ENCODE peak calls at places on chromosomes 2 and 18, in four cellular contexts. A is fibroblast of lung, C is mesendoderm, K is pancreas. M is an unnamed sample.

GRCh38 chr2:216696751-216697560 is 1.6 kb upstream of the IGFBP5 start:
- DNase-seq in A (peak), C (peak), K (no peak), M (no peak)

GRCh38 chr2:138271467-138271866 is 230.1 kb upstream of the SPOPL start:
- DNase-seq in A (no peak), C (peak), K (no peak), M (no peak)

GRCh38 chr2:205889073-205889472 is 196.9 kb downstream of the INO80D start:
- DNase-seq in A (peak), C (no peak), K (no peak), M (no peak)

GRCh38 chr2:131045286-131045924 is 47.9 kb downstream of the FAM168B start:
- DNase-seq in A (no peak), C (no peak), K (no peak), M (peak)

GRCh38 chr2:220956429-220956828 is 615.7 kb downstream of the EPHA4 start:
- DNase-seq in A (no peak), C (no peak), K (no peak), M (no peak)

GRCh38 chr2:54289942-54290702 is 34.1 kb upstream of the TSPYL6 start:
- DNase-seq in A (no peak), C (no peak), K (no peak), M (peak)

GRCh38 chr2:98751748-98752147 is 20.8 kb upstream of the MGAT4A start:
- DNase-seq in A (no peak), C (no peak), K (no peak), M (no peak)

GRCh38 chr2:124704056-124704644 is 679.1 kb downstream of the CNTNAP5 start:
- DNase-seq in A (no peak), C (no peak), K (no peak), M (peak)

GRCh38 chr2:137521653-137522052 is 442.6 kb upstream of the HNMT start:
- DNase-seq in A (no peak), C (no peak), K (no peak), M (no peak)

GRCh38 chr2:142130111-142131015 is 453 bp downstream of the LRP1B start:
- DNase-seq in A (peak), C (peak), K (peak), M (peak)

GRCh38 chr2:46954951-46955571 is 39.5 kb upstream of the MCFD2 start:
- DNase-seq in A (peak), C (peak), K (peak), M (no peak)

GRCh38 chr2:197030090-197030489 is 103.6 kb upstream of the PGAP1 start:
- DNase-seq in A (no peak), C (no peak), K (no peak), M (no peak)

GRCh38 chr2:197033222-197033621 is 106.7 kb upstream of the PGAP1 start:
- DNase-seq in A (no peak), C (no peak), K (no peak), M (no peak)

GRCh38 chr2:197034969-197035368 is 108.5 kb upstream of the PGAP1 start:
- DNase-seq in A (no peak), C (no peak), K (no peak), M (no peak)

GRCh38 chr2:197034292-197034691 is 107.8 kb upstream of the PGAP1 start:
- DNase-seq in A (no peak), C (no peak), K (no peak), M (no peak)

GRCh38 chr2:197031805-197032204 is 105.3 kb upstream of the PGAP1 start:
- DNase-seq in A (no peak), C (no peak), K (no peak), M (no peak)
- H3K4me3 ChIP-seq in A (no peak), C (no peak), K (no peak), M (no peak)

DNA sequence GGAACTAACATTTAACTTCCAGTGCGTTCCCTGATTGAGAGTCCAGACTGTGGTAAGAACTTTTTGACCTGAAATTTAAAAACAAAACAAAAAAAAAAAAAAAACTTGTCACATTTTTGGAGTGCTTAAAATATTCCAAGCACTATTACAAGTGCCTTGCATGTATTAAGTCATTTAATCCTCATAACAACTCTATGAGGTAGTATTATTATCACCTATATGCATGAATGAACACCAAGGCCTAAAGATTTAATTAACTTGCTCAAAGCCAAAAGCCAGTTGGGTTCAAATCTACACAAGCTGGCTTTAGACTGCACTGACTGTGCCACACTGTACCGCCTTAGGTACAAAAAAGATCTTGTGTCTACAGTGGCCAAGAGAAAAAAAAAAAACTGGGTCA is 35.2 kb downstream of the METTL4 start:
- DNase-seq in A (peak), C (peak), K (no peak), M (no peak)
- H3K4me3 ChIP-seq in A (no peak), C (no peak), K (no peak), M (no peak)

DNA sequence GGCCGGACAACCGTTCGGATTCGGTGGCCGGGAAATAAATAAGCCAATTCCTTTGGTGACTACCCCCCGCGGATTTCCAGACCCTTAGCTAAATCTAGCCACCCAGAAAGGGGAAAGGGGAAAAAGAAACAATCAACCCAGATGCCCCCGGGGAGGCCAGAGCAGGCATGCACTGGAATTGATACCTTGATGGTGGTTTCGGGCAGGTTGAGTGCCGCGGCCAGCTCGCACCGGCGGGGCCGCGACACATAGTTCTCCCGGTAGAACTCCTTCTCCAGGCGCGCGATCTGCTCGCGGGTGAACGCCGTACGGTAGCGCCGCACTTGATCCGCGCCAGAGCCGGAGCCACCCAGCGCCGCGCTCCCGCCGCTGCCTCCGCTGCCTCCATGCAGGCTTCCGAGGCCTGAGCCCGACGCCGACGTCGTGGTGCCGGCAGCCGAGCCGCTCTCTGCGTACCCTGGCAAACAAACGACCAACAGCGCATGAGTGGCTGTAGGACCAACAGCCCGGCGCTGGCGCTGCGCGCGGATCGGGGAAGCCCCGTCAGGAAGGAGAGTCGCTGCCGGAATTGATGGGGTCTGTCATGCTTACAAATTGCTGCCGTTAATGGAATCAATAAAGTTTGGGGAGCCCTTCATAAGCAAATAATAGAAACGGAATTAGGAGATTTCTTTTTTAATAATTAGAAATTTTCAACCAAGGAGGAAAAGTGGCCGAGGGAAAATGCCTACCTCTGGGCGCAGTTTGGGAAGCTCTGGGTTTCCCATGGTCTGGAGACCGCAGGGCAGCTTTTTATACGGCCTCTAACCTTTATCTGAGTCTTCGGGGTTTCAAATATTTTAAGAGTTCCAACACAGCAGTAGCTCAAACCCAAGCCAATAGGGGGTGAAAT is 1.5 kb downstream of the EVX2 start:
- DNase-seq in A (no peak), C (peak), K (no peak), M (peak)
- H3K4me3 ChIP-seq in A (no peak), C (no peak), K (no peak), M (no peak)

DNA sequence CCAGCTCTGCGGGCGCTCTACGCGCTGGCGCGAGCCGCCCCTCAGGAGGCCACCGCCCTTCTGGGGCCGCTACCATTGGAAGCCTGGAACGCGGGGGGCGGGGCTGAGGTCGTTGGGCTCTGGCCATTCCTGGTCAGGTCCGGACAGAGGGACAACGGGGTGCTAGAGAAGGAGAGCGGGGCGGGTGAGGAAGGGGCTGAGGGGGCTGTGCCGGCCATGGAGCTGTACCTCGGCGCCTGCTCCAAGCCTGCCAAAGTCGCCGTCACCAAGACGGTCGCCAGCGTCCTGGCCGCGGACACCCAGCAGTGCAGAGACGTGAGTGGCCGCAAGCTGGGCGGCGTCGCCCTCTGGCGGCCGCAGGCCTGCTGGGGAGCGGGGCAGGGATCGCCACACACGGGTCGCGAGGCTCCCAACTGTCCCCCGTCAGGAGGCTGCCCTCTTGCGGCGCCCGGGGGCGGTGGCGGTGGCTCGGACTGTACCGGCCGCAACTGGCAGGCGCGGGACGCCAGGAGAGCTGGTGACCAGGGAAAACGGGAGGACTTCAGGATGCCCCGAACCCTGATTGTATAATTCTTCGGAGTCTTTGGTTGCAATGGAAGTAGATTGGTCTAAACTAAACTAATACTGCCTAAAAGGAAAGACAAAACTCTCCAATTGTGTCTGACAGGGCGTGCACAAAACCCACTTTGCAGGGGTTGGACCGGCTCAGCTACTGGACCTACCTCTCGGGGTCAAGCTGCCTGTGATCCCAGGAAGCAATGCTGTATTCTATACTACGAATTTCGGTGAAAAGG is at the start of gene FSIP2:
- DNase-seq in A (peak), C (peak), K (peak), M (peak)
- H3K4me3 ChIP-seq in A (peak), C (peak), K (no peak), M (peak)

GRCh38 chr2:43175187-43175490 is 51.3 kb downstream of the ZFP36L2 start:
- DNase-seq in A (peak), C (peak), K (no peak), M (no peak)
- H3K4me3 ChIP-seq in A (no peak), C (no peak), K (no peak), M (no peak)

GRCh38 chr2:235005023-235005422 is 53.2 kb downstream of the SH3BP4 start:
- DNase-seq in A (no peak), C (no peak), K (no peak), M (peak)
- H3K4me3 ChIP-seq in A (no peak), C (no peak), K (no peak), M (no peak)

DNA sequence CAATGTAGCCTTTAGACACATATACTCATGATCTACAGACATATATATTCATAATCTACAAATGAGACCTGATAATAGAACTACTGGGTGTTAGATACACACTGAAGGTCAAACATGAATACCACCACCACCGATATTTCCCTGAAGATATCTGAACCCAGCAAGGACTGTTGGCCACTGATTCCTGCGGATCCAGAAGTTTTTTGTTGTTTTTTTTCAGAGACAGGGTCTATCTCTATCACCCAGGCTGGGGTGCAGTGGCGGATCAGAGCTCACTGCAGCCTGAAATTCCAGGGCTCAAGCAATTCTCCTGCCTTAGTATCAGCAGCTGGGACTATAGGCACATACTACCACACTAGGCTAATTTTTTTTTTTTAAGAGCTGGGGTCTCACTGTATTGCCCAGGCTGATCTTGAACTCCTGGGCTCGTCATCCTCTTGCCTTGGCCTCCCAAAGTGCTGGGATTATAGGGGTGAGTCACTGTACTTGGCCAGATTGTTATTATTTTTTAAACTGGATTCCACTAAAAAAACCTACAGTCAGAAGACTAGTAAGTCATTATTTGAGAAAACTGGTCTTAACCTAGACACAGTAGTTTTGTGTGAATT is 1.8 kb downstream of the METTL5 start:
- DNase-seq in A (no peak), C (no peak), K (no peak), M (no peak)
- H3K4me3 ChIP-seq in A (no peak), C (no peak), K (no peak), M (no peak)

DNA sequence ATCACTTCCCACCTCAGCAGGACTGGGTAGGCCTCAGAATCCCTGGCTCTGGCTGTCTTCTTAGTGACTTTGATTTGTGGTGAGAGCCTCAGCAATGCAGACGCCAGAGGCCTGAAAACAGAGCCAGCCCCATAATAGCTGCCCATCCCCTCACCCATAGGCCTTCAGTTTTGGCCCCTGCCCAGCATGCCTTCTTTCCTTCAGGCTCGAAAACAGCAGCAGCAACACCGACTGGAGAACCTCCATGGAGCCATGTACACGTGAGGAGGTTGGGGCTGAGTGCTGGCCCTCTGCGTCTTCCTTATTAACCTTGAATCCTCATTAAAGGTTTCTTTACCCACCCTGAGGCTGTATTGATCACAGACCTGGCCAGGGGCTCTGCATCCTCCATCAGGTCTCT is 1.7 kb downstream of the RNF181 start:
- DNase-seq in A (no peak), C (no peak), K (no peak), M (no peak)
- H3K4me3 ChIP-seq in A (no peak), C (no peak), K (no peak), M (no peak)

DNA sequence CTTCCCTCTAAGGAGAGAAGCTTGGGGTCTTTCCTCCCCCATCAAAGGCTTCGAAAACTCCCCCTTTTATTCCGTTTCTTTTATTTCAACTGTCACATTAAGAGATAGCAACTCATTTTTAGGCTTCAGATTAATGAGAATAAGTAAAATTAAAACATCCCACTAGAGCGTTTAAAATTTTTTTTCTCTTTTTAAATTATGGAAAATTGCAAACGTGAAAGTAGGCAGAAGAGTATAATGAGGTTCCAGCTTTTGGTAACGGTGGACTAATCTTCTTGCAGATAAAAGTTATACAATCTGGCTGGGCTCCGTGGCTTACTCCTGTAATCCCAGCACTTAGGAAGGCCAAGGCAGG is 21.9 kb upstream of the RMP24 start:
- DNase-seq in A (no peak), C (no peak), K (no peak), M (no peak)
- H3K4me3 ChIP-seq in A (no peak), C (no peak), K (no peak), M (no peak)

GRCh38 chr2:5019324-5019723 is 672.9 kb upstream of the SOX11 start:
- DNase-seq in A (no peak), C (no peak), K (no peak), M (no peak)
- H3K4me3 ChIP-seq in A (no peak), C (no peak), K (no peak), M (no peak)